ENCODE peak calls at places on chromosomes 12 and 14, in nine cellular contexts. One of them, this sample, is unnamed.

GRCh38 chr14:74582910-74583581 is 29.0 kb downstream of the LTBP2 start:
- DNase-seq in breast epithelium: no peak
- DNase-seq in IMR-90: peak; percentile 73
- DNase-seq in endothelial cell of umbilical vein: peak; percentile 73
- DNase-seq in spleen: peak; percentile 51
- DNase-seq in body of pancreas: peak; percentile 82
- DNase-seq in ovary: no peak
- DNase-seq in prostate gland: no peak
- DNase-seq in HCT116: no peak
- DNase-seq in this sample: no peak

GRCh38 chr12:131281016-131281415 is 327.3 kb downstream of the ADGRD1 start:
- DNase-seq in spleen: peak; percentile 47
- DNase-seq in prostate gland: no peak
- DNase-seq in IMR-90: no peak
- DNase-seq in breast epithelium: no peak
- DNase-seq in body of pancreas: no peak
- DNase-seq in endothelial cell of umbilical vein: no peak
- DNase-seq in HCT116: no peak
- DNase-seq in ovary: peak; percentile 3
- DNase-seq in this sample: no peak

GRCh38 chr12:26452511-26452910 is 257.1 kb downstream of the SSPN start:
- DNase-seq in ovary: no peak
- DNase-seq in HCT116: no peak
- DNase-seq in spleen: no peak
- DNase-seq in breast epithelium: no peak
- DNase-seq in body of pancreas: no peak
- DNase-seq in prostate gland: no peak
- DNase-seq in endothelial cell of umbilical vein: peak; percentile 64
- DNase-seq in IMR-90: no peak
- DNase-seq in this sample: no peak

GRCh38 chr14:94689218-94689984 is 77.2 kb downstream of the SERPINA3 start:
- DNase-seq in endothelial cell of umbilical vein: peak; percentile 33
- DNase-seq in breast epithelium: peak; percentile 67
- DNase-seq in HCT116: no peak
- DNase-seq in IMR-90: peak; percentile 22
- DNase-seq in ovary: peak; percentile 62
- DNase-seq in spleen: peak; percentile 83
- DNase-seq in body of pancreas: peak; percentile 60
- DNase-seq in prostate gland: peak; percentile 40
- DNase-seq in this sample: peak; percentile 74

GRCh38 chr12:94165670-94166069 is 17.3 kb downstream of the PLXNC1 start:
- DNase-seq in HCT116: no peak
- DNase-seq in spleen: no peak
- DNase-seq in prostate gland: no peak
- DNase-seq in ovary: no peak
- DNase-seq in IMR-90: no peak
- DNase-seq in body of pancreas: no peak
- DNase-seq in endothelial cell of umbilical vein: no peak
- DNase-seq in breast epithelium: no peak
- DNase-seq in this sample: no peak

GRCh38 chr14:65168840-65169239 is 66.5 kb upstream of the MAX start:
- DNase-seq in breast epithelium: no peak
- DNase-seq in body of pancreas: no peak
- DNase-seq in IMR-90: no peak
- DNase-seq in HCT116: peak; percentile 37
- DNase-seq in prostate gland: no peak
- DNase-seq in ovary: no peak
- DNase-seq in spleen: no peak
- DNase-seq in endothelial cell of umbilical vein: no peak
- DNase-seq in this sample: no peak

GRCh38 chr12:104715562-104716182 is 242.4 kb downstream of the SLC41A2 start:
- DNase-seq in prostate gland: no peak
- DNase-seq in breast epithelium: no peak
- DNase-seq in spleen: no peak
- DNase-seq in endothelial cell of umbilical vein: no peak
- DNase-seq in HCT116: no peak
- DNase-seq in ovary: no peak
- DNase-seq in body of pancreas: no peak
- DNase-seq in IMR-90: no peak
- DNase-seq in this sample: no peak

GRCh38 chr12:54017027-54017788 is 8.4 kb downstream of the HOXC8 start:
- DNase-seq in body of pancreas: no peak
- DNase-seq in endothelial cell of umbilical vein: no peak
- DNase-seq in spleen: no peak
- DNase-seq in HCT116: no peak
- DNase-seq in ovary: no peak
- DNase-seq in breast epithelium: no peak
- DNase-seq in prostate gland: no peak
- DNase-seq in IMR-90: no peak
- DNase-seq in this sample: peak; percentile 63

GRCh38 chr14:106842687-106843086 is 1316.3 kb downstream of the TMEM121 start:
- DNase-seq in body of pancreas: peak; percentile 33
- DNase-seq in ovary: peak; percentile 37
- DNase-seq in IMR-90: no peak
- DNase-seq in HCT116: no peak
- DNase-seq in breast epithelium: no peak
- DNase-seq in spleen: no peak
- DNase-seq in prostate gland: no peak
- DNase-seq in endothelial cell of umbilical vein: no peak
- DNase-seq in this sample: no peak

GRCh38 chr14:104331871-104332605 is 193.7 kb downstream of the KIF26A start:
- DNase-seq in breast epithelium: no peak
- DNase-seq in spleen: no peak
- DNase-seq in endothelial cell of umbilical vein: no peak
- DNase-seq in ovary: no peak
- DNase-seq in prostate gland: no peak
- DNase-seq in body of pancreas: no peak
- DNase-seq in IMR-90: no peak
- DNase-seq in HCT116: no peak
- DNase-seq in this sample: no peak

GRCh38 chr14:45249847-45250575 is 3.0 kb downstream of the MIS18BP1 start:
- DNase-seq in spleen: no peak
- DNase-seq in IMR-90: peak; percentile 94
- DNase-seq in HCT116: no peak
- DNase-seq in prostate gland: no peak
- DNase-seq in endothelial cell of umbilical vein: peak; percentile 75
- DNase-seq in breast epithelium: no peak
- DNase-seq in body of pancreas: peak; percentile 64
- DNase-seq in ovary: peak; percentile 20
- DNase-seq in this sample: no peak

GRCh38 chr12:88663001-88663400 is 82.7 kb upstream of the KITLG start:
- DNase-seq in ovary: no peak
- DNase-seq in spleen: no peak
- DNase-seq in body of pancreas: no peak
- DNase-seq in HCT116: no peak
- DNase-seq in IMR-90: peak; percentile 27
- DNase-seq in endothelial cell of umbilical vein: peak; percentile 47
- DNase-seq in prostate gland: no peak
- DNase-seq in breast epithelium: no peak
- DNase-seq in this sample: no peak

GRCh38 chr12:96015672-96016071 is 19.5 kb upstream of the HAL start:
- DNase-seq in IMR-90: peak; percentile 22
- DNase-seq in body of pancreas: peak; percentile 20
- DNase-seq in prostate gland: no peak
- DNase-seq in ovary: no peak
- DNase-seq in endothelial cell of umbilical vein: peak; percentile 57
- DNase-seq in breast epithelium: no peak
- DNase-seq in spleen: no peak
- DNase-seq in HCT116: no peak
- DNase-seq in this sample: no peak

GRCh38 chr12:43762596-43762995 is 3.8 kb downstream of the IRAK4 start:
- DNase-seq in HCT116: no peak
- DNase-seq in prostate gland: no peak
- DNase-seq in body of pancreas: no peak
- DNase-seq in breast epithelium: no peak
- DNase-seq in ovary: no peak
- DNase-seq in spleen: no peak
- DNase-seq in endothelial cell of umbilical vein: no peak
- DNase-seq in IMR-90: no peak
- DNase-seq in this sample: no peak

DNA sequence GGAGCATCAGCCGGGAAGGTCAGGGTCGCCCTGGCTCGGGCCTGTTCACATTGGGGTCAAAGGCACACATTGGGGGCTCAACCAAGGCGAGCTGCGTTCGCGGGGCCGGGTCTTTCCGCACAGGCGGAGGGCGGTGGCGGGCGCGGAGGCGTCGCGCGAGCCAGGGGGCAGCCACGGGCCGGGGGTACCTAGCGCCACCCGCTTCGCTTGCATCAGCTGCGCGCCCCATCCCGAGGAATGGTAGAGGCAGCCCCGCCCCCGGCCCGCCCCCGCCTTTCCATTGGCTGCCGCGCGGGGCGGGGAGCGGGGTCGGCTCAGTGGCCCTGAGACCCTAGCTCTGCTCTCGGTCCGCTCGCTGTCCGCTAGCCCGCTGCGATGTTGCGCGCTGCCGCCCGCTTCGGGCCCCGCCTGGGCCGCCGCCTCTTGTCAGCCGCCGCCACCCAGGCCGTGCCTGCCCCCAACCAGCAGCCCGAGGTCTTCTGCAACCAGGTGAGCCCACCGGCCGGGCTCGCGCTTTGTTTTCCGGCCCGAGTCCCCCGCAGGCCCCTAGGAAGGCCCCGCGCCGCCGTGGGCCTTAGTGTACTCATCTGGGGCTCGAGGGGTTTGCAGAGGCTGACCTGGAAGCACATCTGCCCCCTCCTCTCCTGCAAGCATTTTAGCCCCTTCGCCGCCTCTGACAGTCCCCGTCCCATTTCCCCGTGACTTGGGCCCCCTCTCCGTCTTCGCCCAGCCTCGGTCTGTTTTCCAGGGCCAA is at the start of gene ALDH2:
- DNase-seq in spleen: peak; percentile 89
- DNase-seq in endothelial cell of umbilical vein: peak; percentile 77
- DNase-seq in ovary: peak; percentile 80
- DNase-seq in body of pancreas: peak; percentile 80
- DNase-seq in prostate gland: peak; percentile 81
- DNase-seq in HCT116: peak; percentile 6
- DNase-seq in breast epithelium: peak; percentile 74
- DNase-seq in IMR-90: peak; percentile 43
- DNase-seq in this sample: no peak
- TF ChIP-seq POLR2A in spleen: no peak
- TF ChIP-seq POLR2A in endothelial cell of umbilical vein: peak; percentile 82
- TF ChIP-seq POLR2A in ovary: peak; percentile 84
- TF ChIP-seq POLR2A in body of pancreas: peak; percentile 81
- TF ChIP-seq POLR2A in prostate gland: peak; percentile 91
- TF ChIP-seq POLR2A in HCT116: peak; percentile 67
- TF ChIP-seq POLR2A in breast epithelium: peak; percentile 43
- TF ChIP-seq POLR2A in IMR-90: no peak
- TF ChIP-seq POLR2A in this sample: no peak

DNA sequence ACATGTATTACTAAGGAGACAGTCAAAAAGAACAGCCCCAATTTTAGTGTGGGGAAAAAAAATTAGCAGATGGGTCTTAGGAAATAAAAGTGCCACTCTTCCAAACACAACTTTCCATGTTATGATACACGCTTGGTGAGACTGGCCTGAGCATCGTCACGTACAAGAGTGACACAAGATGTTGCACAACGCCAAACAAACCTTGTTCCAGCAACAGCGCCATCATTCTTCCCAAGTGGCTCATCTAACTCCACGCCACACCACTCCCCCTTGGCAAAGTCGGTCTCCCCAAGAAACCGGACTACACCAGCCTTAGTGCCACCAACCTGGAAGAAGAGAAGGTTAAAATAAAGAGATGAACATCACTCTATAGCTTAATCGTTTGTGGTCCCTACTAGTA is 58.7 kb downstream of the CLIP1 start:
- DNase-seq in spleen: no peak
- DNase-seq in HCT116: no peak
- DNase-seq in ovary: no peak
- DNase-seq in endothelial cell of umbilical vein: no peak
- DNase-seq in body of pancreas: no peak
- DNase-seq in IMR-90: no peak
- DNase-seq in breast epithelium: no peak
- DNase-seq in prostate gland: no peak
- DNase-seq in this sample: no peak
- TF ChIP-seq POLR2A in spleen: no peak
- TF ChIP-seq POLR2A in HCT116: no peak
- TF ChIP-seq POLR2A in ovary: no peak
- TF ChIP-seq POLR2A in endothelial cell of umbilical vein: no peak
- TF ChIP-seq POLR2A in body of pancreas: no peak
- TF ChIP-seq POLR2A in IMR-90: no peak
- TF ChIP-seq POLR2A in breast epithelium: no peak
- TF ChIP-seq POLR2A in prostate gland: no peak
- TF ChIP-seq POLR2A in this sample: no peak

DNA sequence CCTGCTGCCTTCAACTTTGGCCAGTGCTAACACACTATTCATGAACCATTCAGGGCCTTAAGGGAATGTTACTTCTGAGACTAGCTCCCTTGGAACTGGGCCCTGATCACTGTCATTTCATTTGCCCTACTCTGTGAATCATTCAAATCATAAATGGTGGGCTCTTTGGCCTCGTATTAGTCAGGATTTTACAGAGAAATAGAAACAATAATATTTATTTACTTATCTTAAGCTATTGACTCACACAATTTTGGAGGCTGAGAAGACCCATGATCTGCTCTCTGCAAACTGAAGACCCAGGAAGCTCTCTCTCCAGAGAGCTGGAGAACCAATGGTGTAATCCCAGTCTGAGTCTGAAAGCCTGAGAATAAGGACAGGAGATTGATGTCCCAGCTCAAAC is 398.5 kb downstream of the LRIG3 start:
- DNase-seq in IMR-90: no peak
- DNase-seq in body of pancreas: no peak
- DNase-seq in spleen: no peak
- DNase-seq in endothelial cell of umbilical vein: no peak
- DNase-seq in prostate gland: no peak
- DNase-seq in breast epithelium: no peak
- DNase-seq in HCT116: no peak
- DNase-seq in ovary: no peak
- DNase-seq in this sample: no peak
- TF ChIP-seq POLR2A in IMR-90: no peak
- TF ChIP-seq POLR2A in body of pancreas: no peak
- TF ChIP-seq POLR2A in spleen: no peak
- TF ChIP-seq POLR2A in endothelial cell of umbilical vein: no peak
- TF ChIP-seq POLR2A in prostate gland: no peak
- TF ChIP-seq POLR2A in breast epithelium: no peak
- TF ChIP-seq POLR2A in HCT116: no peak
- TF ChIP-seq POLR2A in ovary: no peak
- TF ChIP-seq POLR2A in this sample: no peak

DNA sequence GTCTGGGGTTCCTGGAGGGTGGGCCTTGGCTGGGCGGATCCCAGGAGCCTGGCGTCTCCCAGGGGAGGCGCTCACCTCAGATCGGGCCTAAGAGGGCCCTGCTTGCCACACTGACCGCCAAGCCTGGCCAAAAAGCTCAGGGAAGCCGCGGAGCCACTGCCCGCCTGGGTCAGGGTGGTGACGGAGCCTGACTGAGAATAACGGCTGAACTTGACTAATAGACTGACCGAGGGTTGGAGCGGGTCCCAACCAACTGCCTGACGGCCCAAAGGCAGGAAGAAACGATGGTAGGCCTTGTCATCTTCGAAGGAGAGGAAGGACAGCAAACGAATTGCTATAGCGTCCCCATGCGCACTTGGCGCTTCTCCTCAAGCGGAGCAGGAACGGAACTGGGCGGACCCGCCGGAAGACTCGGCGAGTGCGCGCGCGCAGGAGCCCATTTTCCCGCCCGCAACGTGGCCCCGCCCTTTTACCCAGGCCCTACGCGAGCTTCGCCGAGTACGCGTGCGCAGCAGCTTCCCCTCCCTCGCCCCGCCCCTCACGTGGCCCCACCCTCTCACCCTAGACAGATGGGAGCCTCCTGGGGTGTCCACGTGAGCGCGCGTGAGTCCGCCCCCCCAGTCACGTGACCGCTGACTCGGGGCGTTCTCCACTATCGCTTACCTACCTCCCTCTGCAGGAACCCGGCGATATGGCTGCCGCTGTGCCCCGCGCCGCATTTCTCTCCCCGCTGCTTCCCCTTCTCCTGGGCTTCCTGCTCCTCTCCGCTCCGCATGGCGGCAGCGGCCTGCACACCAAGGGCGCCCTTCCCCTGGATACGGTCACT is at the start of the genes ERP29 and TMEM116:
- DNase-seq in IMR-90: peak; percentile 98
- DNase-seq in prostate gland: peak; percentile 100
- DNase-seq in HCT116: peak; percentile 96
- DNase-seq in spleen: peak; percentile 100
- DNase-seq in body of pancreas: peak; percentile 99
- DNase-seq in breast epithelium: peak; percentile 100
- DNase-seq in ovary: peak; percentile 100
- DNase-seq in endothelial cell of umbilical vein: peak; percentile 100
- DNase-seq in this sample: peak; percentile 94
- TF ChIP-seq POLR2A in IMR-90: peak; percentile 90
- TF ChIP-seq POLR2A in prostate gland: peak; percentile 86
- TF ChIP-seq POLR2A in HCT116: peak; percentile 96
- TF ChIP-seq POLR2A in spleen: peak; percentile 60
- TF ChIP-seq POLR2A in body of pancreas: peak; percentile 97
- TF ChIP-seq POLR2A in breast epithelium: peak; percentile 98
- TF ChIP-seq POLR2A in ovary: peak; percentile 98
- TF ChIP-seq POLR2A in endothelial cell of umbilical vein: peak; percentile 99
- TF ChIP-seq POLR2A in this sample: peak; percentile 93